ENCODE peak calls at places on chromosomes 4 and X, in five cellular contexts. R is nucleus accumbens, K is endothelial cell, G is right cardiac atrium, C is DMS 273 treated with DMSO at 0.1 percent for 48 hours. W is an unnamed sample.

GRCh38 chrX:65706041-65706828 is 38.8 kb downstream of the MSN start:
- DNase-seq in R (no peak), K (no peak), G (peak), C (no peak), W (no peak)

GRCh38 chr4:173485164-173485563 is 44.9 kb downstream of the HAND2 start:
- DNase-seq in R (no peak), K (no peak), G (no peak), C (no peak), W (no peak)

GRCh38 chr4:102497986-102498385 is 3.2 kb upstream of the NFKB1 start:
- DNase-seq in R (no peak), K (no peak), G (no peak), C (no peak), W (no peak)

GRCh38 chr4:158315706-158316105 is 105.4 kb downstream of the TMEM144 start:
- DNase-seq in R (no peak), K (no peak), G (no peak), C (no peak), W (no peak)

GRCh38 chr4:80142396-80143304 is 54.7 kb upstream of the PRDM8 start:
- DNase-seq in R (no peak), K (no peak), G (no peak), C (no peak), W (no peak)

GRCh38 chrX:150696264-150696789 is 3.1 kb downstream of the MTMR1 start:
- DNase-seq in R (no peak), K (no peak), G (no peak), C (no peak), W (no peak)

GRCh38 chr4:3484057-3484973 is 21.2 kb downstream of the DOK7 start:
- DNase-seq in R (no peak), K (no peak), G (peak), C (no peak), W (no peak)

GRCh38 chr4:70713453-70714026 is 8.2 kb upstream of the RUFY3 start:
- DNase-seq in R (no peak), K (no peak), G (no peak), C (no peak), W (no peak)

GRCh38 chrX:2967998-2968909 is 38.1 kb upstream of the ARSH start:
- DNase-seq in R (peak), K (no peak), G (peak), C (peak), W (peak)

GRCh38 chr4:158121203-158121586 is 51.6 kb downstream of the GASK1B start:
- DNase-seq in R (no peak), K (no peak), G (no peak), C (no peak), W (no peak)

GRCh38 chr4:16732741-16733140 is 165.7 kb downstream of the LDB2 start:
- DNase-seq in R (no peak), K (no peak), G (no peak), C (no peak), W (no peak)

GRCh38 chrX:153769865-153770605 is 6.0 kb downstream of the PLXNB3 start:
- DNase-seq in R (no peak), K (no peak), G (peak), C (no peak), W (peak)

W was measured in dorsolateral prefrontal cortex.